ENCODE peak calls at places on chromosomes 13 and 19, in seven cellular contexts. S is caudate nucleus; Y is astrocyte; C is CD8-positive, alpha-beta memory T cell; I is cardiac muscle cell; N is mesendoderm; K is breast epithelium. Z is an unnamed sample.

GRCh38 chr19:45147835-45148676 is 12.7 kb downstream of the NKPD1 start:
- DNase-seq in S (no peak), Y (no peak), C (no peak), I (no peak), N (peak), K (no peak), Z (no peak)

GRCh38 chr13:46057251-46058015 is 4.9 kb upstream of the ZC3H13 start:
- DNase-seq in S (no peak), Y (no peak), C (no peak), I (no peak), N (peak), K (no peak), Z (peak)

GRCh38 chr19:29587518-29587986 is 18.5 kb upstream of the POP4 start:
- DNase-seq in S (no peak), Y (no peak), C (peak), I (no peak), N (no peak), K (peak), Z (no peak)

GRCh38 chr13:32940601-32941000 is 75.6 kb upstream of the KL start:
- DNase-seq in S (no peak), Y (peak), C (no peak), I (peak), N (no peak), K (no peak), Z (peak)

GRCh38 chr19:20858861-20859260 is 64.2 kb upstream of the ZNF85 start:
- DNase-seq in S (no peak), Y (no peak), C (no peak), I (no peak), N (no peak), K (no peak), Z (no peak)

GRCh38 chr19:53545271-53546065 is 7.5 kb downstream of the ZNF331 start:
- DNase-seq in S (no peak), Y (peak), C (no peak), I (no peak), N (peak), K (no peak), Z (no peak)

GRCh38 chr19:54364775-54365257 is at the start of gene LAIR1:
- DNase-seq in S (no peak), Y (no peak), C (peak), I (no peak), N (no peak), K (no peak), Z (no peak)

GRCh38 chr13:100809856-100810255 is 135.3 kb upstream of the TMTC4 start:
- DNase-seq in S (no peak), Y (no peak), C (no peak), I (no peak), N (no peak), K (no peak), Z (no peak)

GRCh38 chr13:97515643-97516042 is 81.7 kb downstream of the RAP2A start:
- DNase-seq in S (no peak), Y (no peak), C (no peak), I (no peak), N (no peak), K (no peak), Z (no peak)

GRCh38 chr13:64808704-64809103 is 2421.4 kb downstream of the PCDH9 start:
- DNase-seq in S (no peak), Y (no peak), C (no peak), I (no peak), N (peak), K (no peak), Z (no peak)

GRCh38 chr13:64810701-64811258 is 2419.4 kb downstream of the PCDH9 start:
- DNase-seq in S (no peak), Y (peak), C (no peak), I (no peak), N (no peak), K (no peak), Z (no peak)
- H3K27ac ChIP-seq in S (no peak), Y (no peak), C (no peak), I (no peak), N (no peak), K (no peak), Z (no peak)

GRCh38 chr13:73945371-73945770 is 188.8 kb downstream of the KLF12 start:
- DNase-seq in S (no peak), Y (no peak), C (no peak), I (no peak), N (no peak), K (no peak), Z (no peak)

GRCh38 chr13:73952683-73953082 is 181.5 kb downstream of the KLF12 start:
- DNase-seq in S (no peak), Y (peak), C (no peak), I (no peak), N (no peak), K (no peak), Z (no peak)

GRCh38 chr13:73943965-73944233 is 190.3 kb downstream of the KLF12 start:
- DNase-seq in S (no peak), Y (no peak), C (no peak), I (peak), N (no peak), K (no peak), Z (no peak)

GRCh38 chr13:73945871-73946270 is 188.3 kb downstream of the KLF12 start:
- DNase-seq in S (peak), Y (peak), C (no peak), I (peak), N (peak), K (peak), Z (no peak)

DNA sequence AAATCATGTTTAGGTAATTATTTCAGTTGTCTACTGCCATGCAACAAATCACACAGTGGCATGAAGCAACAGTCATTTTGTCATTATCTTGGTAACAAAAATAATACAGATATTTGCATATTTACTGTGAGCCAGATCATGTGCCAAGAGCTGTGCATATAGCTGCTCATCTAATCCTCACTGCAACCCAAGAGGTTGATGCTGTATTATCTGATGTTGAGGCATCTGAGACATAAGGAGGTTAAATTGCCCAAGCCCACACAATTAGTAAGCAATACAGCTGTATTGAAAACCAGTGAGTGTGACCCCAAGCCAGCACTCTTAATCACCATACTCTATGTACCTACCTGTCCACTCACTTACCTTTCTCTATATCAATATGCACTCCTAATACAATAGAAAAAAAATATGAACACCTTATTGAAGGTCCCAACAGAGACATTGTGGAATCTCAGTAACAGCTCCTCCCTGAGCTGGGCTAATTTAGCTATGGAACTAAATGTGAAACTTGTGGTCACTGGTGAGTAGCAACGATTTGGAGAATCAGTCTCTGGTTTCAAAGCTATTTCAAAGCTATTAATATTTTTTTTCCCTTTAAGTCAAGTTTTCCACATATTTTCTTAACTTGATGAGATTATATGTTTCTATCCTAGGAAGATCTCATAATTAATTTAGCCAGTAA is 185.2 kb downstream of the KLF12 start:
- DNase-seq in S (no peak), Y (no peak), C (no peak), I (no peak), N (no peak), K (no peak), Z (no peak)
- H3K27ac ChIP-seq in S (no peak), Y (no peak), C (no peak), I (no peak), N (no peak), K (no peak), Z (no peak)

GRCh38 chr19:15404780-15405211 is 14.0 kb downstream of the AKAP8L start:
- DNase-seq in S (no peak), Y (no peak), C (no peak), I (no peak), N (no peak), K (no peak), Z (peak)
- H3K27ac ChIP-seq in S (peak), Y (peak), C (no peak), I (peak), N (no peak), K (no peak), Z (peak)

GRCh38 chr19:661427-662196 is 1.4 kb downstream of the RNF126 start:
- DNase-seq in S (no peak), Y (no peak), C (peak), I (peak), N (no peak), K (no peak), Z (no peak)
- H3K27ac ChIP-seq in S (peak), Y (peak), C (peak), I (peak), N (no peak), K (peak), Z (peak)

DNA sequence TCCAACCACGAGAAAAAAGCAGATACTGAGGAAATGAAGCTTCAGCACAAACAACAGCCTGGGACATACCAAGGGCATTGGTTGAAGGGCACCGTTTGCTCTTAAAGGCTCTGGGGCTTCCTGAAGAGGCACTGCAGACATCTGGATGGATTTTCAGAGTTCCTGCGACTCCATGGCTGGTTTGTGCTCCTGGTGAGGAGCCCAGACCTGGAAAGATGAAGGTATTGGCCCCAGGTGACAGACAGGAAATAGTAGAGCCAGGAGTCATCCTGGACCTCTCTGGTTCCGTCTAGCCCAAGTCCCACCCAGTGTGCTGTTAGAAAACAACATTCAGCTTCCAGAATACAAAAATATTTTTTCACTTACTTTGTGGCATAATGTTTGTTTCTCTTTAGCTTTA is 6.3 kb downstream of the IL17D start:
- DNase-seq in S (no peak), Y (no peak), C (no peak), I (no peak), N (peak), K (no peak), Z (no peak)
- H3K27ac ChIP-seq in S (peak), Y (no peak), C (no peak), I (no peak), N (no peak), K (no peak), Z (no peak)